ENCODE peak calls at places on chromosomes 11 and 22, in eight cellular contexts. Z is H1, D is T1000, C is right lobe of liver, J is LHCN-M2, M is DMS153, U is ELR, X is cardiac fibroblast. I is an unnamed sample.
A peak's percentile ranks its signal among the peaks of the same experiment; 100 is the strongest.

GRCh38 chr22:32574397-32574796 is 99.8 kb downstream of the FBXO7 start:
- DNase-seq in D (no peak), C (no peak), J (no peak), M (peak; percentile 61), Z (no peak), X (no peak), U (no peak), I (no peak)

GRCh38 chr22:32378703-32379272 is 21.1 kb downstream of the RFPL3 start:
- DNase-seq in Z (peak; percentile 91), U (peak; percentile 71), D (no peak), J (peak; percentile 46), C (no peak), M (peak; percentile 3), X (peak; percentile 41), I (peak; percentile 46)

GRCh38 chr11:45919276-45919675 is 1.6 kb upstream of the PEX16 start:
- DNase-seq in C (no peak), J (no peak), Z (no peak), U (no peak), D (no peak), X (no peak), M (no peak), I (no peak)

GRCh38 chr11:118921929-118922744 is 3.6 kb downstream of the BCL9L start:
- DNase-seq in D (no peak), X (peak; percentile 82), J (peak; percentile 53), M (no peak), C (peak; percentile 95), U (peak; percentile 60), Z (peak; percentile 73), I (no peak)

GRCh38 chr22:29994941-29995340 is 85.3 kb upstream of the HORMAD2 start:
- DNase-seq in Z (no peak), J (peak; percentile 26), D (no peak), U (peak; percentile 46), X (peak; percentile 57), M (peak; percentile 55), C (no peak), I (no peak)

GRCh38 chr11:64564947-64565889 is 25.8 kb upstream of the SLC22A12 start:
- DNase-seq in C (no peak), U (no peak), X (no peak), Z (peak; percentile 73), M (no peak), D (no peak), J (no peak), I (peak; percentile 46)

GRCh38 chr11:100827934-100828661 is 141.0 kb downstream of the ARHGAP42 start:
- DNase-seq in J (peak; percentile 35), C (no peak), M (peak; percentile 38), Z (no peak), U (peak; percentile 63), X (peak; percentile 68), D (no peak), I (peak; percentile 50)

GRCh38 chr11:66328036-66328306 is 8.3 kb downstream of the RIN1 start:
- DNase-seq in U (no peak), X (no peak), J (no peak), C (no peak), Z (no peak), M (no peak), D (no peak), I (no peak)

GRCh38 chr11:71267807-71268421 is 15.5 kb upstream of the SHANK2 start:
- DNase-seq in M (no peak), D (no peak), J (no peak), C (peak; percentile 28), Z (peak; percentile 41), U (no peak), X (no peak), I (no peak)

GRCh38 chr11:1105183-1105565 is 30.5 kb downstream of the MUC2 start:
- DNase-seq in M (no peak), C (no peak), J (no peak), X (no peak), D (no peak), Z (no peak), U (no peak), I (no peak)

GRCh38 chr11:615453-616319 is at the start of gene IRF7:
- DNase-seq in J (peak; percentile 86), U (peak; percentile 94), Z (peak; percentile 92), M (peak; percentile 86), X (peak; percentile 93), C (peak; percentile 97), D (peak; percentile 62), I (peak; percentile 38)

GRCh38 chr11:88338223-88338661 is 706 bp upstream of the CTSC start:
- DNase-seq in X (peak; percentile 93), C (peak; percentile 68), Z (no peak), D (no peak), J (peak; percentile 47), M (no peak), U (peak; percentile 83), I (no peak)

GRCh38 chr11:111561801-111562325 is 21.3 kb downstream of the LAYN start:
- DNase-seq in C (no peak), U (peak; percentile 85), X (peak; percentile 84), D (peak; percentile 8), M (no peak), Z (no peak), J (peak; percentile 84), I (peak; percentile 38)

GRCh38 chr11:111408789-111409727 is 30.0 kb upstream of the POU2AF1 start:
- DNase-seq in C (no peak), Z (no peak), U (no peak), X (peak; percentile 19), J (peak; percentile 72), M (no peak), D (no peak), I (no peak)

GRCh38 chr22:26724414-26724813 is 67.0 kb downstream of the MIAT start:
- DNase-seq in M (no peak), J (no peak), U (no peak), X (no peak), C (no peak), Z (no peak), D (no peak), I (no peak)

GRCh38 chr11:36774603-36775002 is 176.6 kb upstream of the RAG2 start:
- DNase-seq in X (peak; percentile 64), U (peak; percentile 87), C (no peak), D (peak; percentile 26), Z (no peak), J (peak; percentile 31), M (no peak), I (no peak)

GRCh38 chr11:107844041-107844440 is 14.5 kb downstream of the SLC35F2 start:
- DNase-seq in U (peak; percentile 90), Z (no peak), C (no peak), M (no peak), D (peak; percentile 19), X (peak; percentile 68), J (no peak), I (no peak)

GRCh38 chr22:28896611-28897010 is 13.2 kb downstream of the ZNRF3 start:
- DNase-seq in D (no peak), U (no peak), X (no peak), Z (no peak), J (no peak), M (no peak), C (no peak), I (no peak)

GRCh38 chr11:23897453-23898289 is 599.2 kb upstream of the LUZP2 start:
- DNase-seq in X (peak; percentile 95), J (peak; percentile 95), Z (no peak), D (no peak), U (peak; percentile 90), M (no peak), C (no peak), I (no peak)

I was measured in NT2/D1.